ENCODE peak calls at places on chromosome 18, in eight cellular contexts. One of them, this sample, is unnamed.

GRCh38 chr18:8681196-8681595 is 24.2 kb upstream of the MTCL1 start:
- DNase-seq in adrenal gland: no peak
- DNase-seq in tibial artery: no peak
- DNase-seq in psoas muscle: no peak
- DNase-seq in hepatocyte: no peak
- DNase-seq in neural crest cell: no peak
- DNase-seq in heart right ventricle: no peak
- DNase-seq in choroid plexus epithelial cell: no peak
- DNase-seq in this sample: no peak

GRCh38 chr18:13321923-13322322 is 103.4 kb downstream of the LDLRAD4 start:
- DNase-seq in adrenal gland: no peak
- DNase-seq in tibial artery: no peak
- DNase-seq in psoas muscle: no peak
- DNase-seq in hepatocyte: no peak
- DNase-seq in neural crest cell: no peak
- DNase-seq in heart right ventricle: no peak
- DNase-seq in choroid plexus epithelial cell: peak
- DNase-seq in this sample: no peak

GRCh38 chr18:51211552-51211951 is 14.1 kb upstream of the MEX3C start:
- DNase-seq in adrenal gland: peak
- DNase-seq in tibial artery: peak
- DNase-seq in psoas muscle: peak
- DNase-seq in hepatocyte: no peak
- DNase-seq in neural crest cell: no peak
- DNase-seq in heart right ventricle: peak
- DNase-seq in choroid plexus epithelial cell: peak
- DNase-seq in this sample: no peak

GRCh38 chr18:7592305-7593071 is 25.4 kb downstream of the PTPRM start:
- DNase-seq in adrenal gland: no peak
- DNase-seq in tibial artery: no peak
- DNase-seq in psoas muscle: no peak
- DNase-seq in hepatocyte: no peak
- DNase-seq in neural crest cell: no peak
- DNase-seq in heart right ventricle: no peak
- DNase-seq in choroid plexus epithelial cell: no peak
- DNase-seq in this sample: peak

GRCh38 chr18:57051586-57052044 is 95.3 kb upstream of the BOD1L2 start:
- DNase-seq in adrenal gland: no peak
- DNase-seq in tibial artery: no peak
- DNase-seq in psoas muscle: no peak
- DNase-seq in hepatocyte: peak
- DNase-seq in neural crest cell: no peak
- DNase-seq in heart right ventricle: no peak
- DNase-seq in choroid plexus epithelial cell: no peak
- DNase-seq in this sample: no peak

GRCh38 chr18:79606621-79607331 is 72.8 kb upstream of the CTDP1 start:
- DNase-seq in adrenal gland: no peak
- DNase-seq in tibial artery: no peak
- DNase-seq in psoas muscle: no peak
- DNase-seq in hepatocyte: no peak
- DNase-seq in neural crest cell: no peak
- DNase-seq in heart right ventricle: no peak
- DNase-seq in choroid plexus epithelial cell: no peak
- DNase-seq in this sample: peak

GRCh38 chr18:44958450-44958849 is 277.8 kb downstream of the SETBP1 start:
- DNase-seq in adrenal gland: no peak
- DNase-seq in tibial artery: no peak
- DNase-seq in psoas muscle: no peak
- DNase-seq in hepatocyte: no peak
- DNase-seq in neural crest cell: no peak
- DNase-seq in heart right ventricle: no peak
- DNase-seq in choroid plexus epithelial cell: no peak
- DNase-seq in this sample: no peak

GRCh38 chr18:4130734-4131719 is 324.1 kb downstream of the DLGAP1 start:
- DNase-seq in adrenal gland: no peak
- DNase-seq in tibial artery: no peak
- DNase-seq in psoas muscle: no peak
- DNase-seq in hepatocyte: no peak
- DNase-seq in neural crest cell: no peak
- DNase-seq in heart right ventricle: no peak
- DNase-seq in choroid plexus epithelial cell: no peak
- DNase-seq in this sample: no peak

GRCh38 chr18:33577688-33578370 is at the start of gene ASXL3:
- DNase-seq in adrenal gland: peak
- DNase-seq in tibial artery: peak
- DNase-seq in psoas muscle: peak
- DNase-seq in hepatocyte: peak
- DNase-seq in neural crest cell: peak
- DNase-seq in heart right ventricle: peak
- DNase-seq in choroid plexus epithelial cell: peak
- DNase-seq in this sample: peak

GRCh38 chr18:2087877-2088673 is 483.2 kb downstream of the METTL4 start:
- DNase-seq in adrenal gland: no peak
- DNase-seq in tibial artery: peak
- DNase-seq in psoas muscle: peak
- DNase-seq in hepatocyte: peak
- DNase-seq in neural crest cell: no peak
- DNase-seq in heart right ventricle: peak
- DNase-seq in choroid plexus epithelial cell: peak
- DNase-seq in this sample: no peak

GRCh38 chr18:3619222-3619621 is 169.2 kb downstream of the TGIF1 start:
- DNase-seq in adrenal gland: peak
- DNase-seq in tibial artery: no peak
- DNase-seq in psoas muscle: no peak
- DNase-seq in hepatocyte: no peak
- DNase-seq in neural crest cell: no peak
- DNase-seq in heart right ventricle: no peak
- DNase-seq in choroid plexus epithelial cell: no peak
- DNase-seq in this sample: no peak

GRCh38 chr18:33052886-33053285 is 280.1 kb upstream of the KLHL14 start:
- DNase-seq in adrenal gland: no peak
- DNase-seq in tibial artery: no peak
- DNase-seq in psoas muscle: no peak
- DNase-seq in hepatocyte: no peak
- DNase-seq in neural crest cell: no peak
- DNase-seq in heart right ventricle: no peak
- DNase-seq in choroid plexus epithelial cell: no peak
- DNase-seq in this sample: no peak

GRCh38 chr18:9568186-9568585 is 46.2 kb downstream of the PPP4R1 start:
- DNase-seq in adrenal gland: no peak
- DNase-seq in tibial artery: no peak
- DNase-seq in psoas muscle: no peak
- DNase-seq in hepatocyte: no peak
- DNase-seq in neural crest cell: no peak
- DNase-seq in heart right ventricle: no peak
- DNase-seq in choroid plexus epithelial cell: no peak
- DNase-seq in this sample: no peak

GRCh38 chr18:36297419-36298112 is at the start of gene FHOD3:
- DNase-seq in adrenal gland: peak
- DNase-seq in tibial artery: peak
- DNase-seq in psoas muscle: peak
- DNase-seq in hepatocyte: peak
- DNase-seq in neural crest cell: peak
- DNase-seq in heart right ventricle: peak
- DNase-seq in choroid plexus epithelial cell: peak
- DNase-seq in this sample: peak

GRCh38 chr18:44180683-44181082 is 500.0 kb upstream of the SETBP1 start:
- DNase-seq in adrenal gland: no peak
- DNase-seq in tibial artery: no peak
- DNase-seq in psoas muscle: no peak
- DNase-seq in hepatocyte: no peak
- DNase-seq in neural crest cell: no peak
- DNase-seq in heart right ventricle: no peak
- DNase-seq in choroid plexus epithelial cell: peak
- DNase-seq in this sample: no peak

GRCh38 chr18:31454066-31454708 is 6.6 kb downstream of the DSG3 start:
- DNase-seq in adrenal gland: no peak
- DNase-seq in tibial artery: no peak
- DNase-seq in psoas muscle: no peak
- DNase-seq in hepatocyte: peak
- DNase-seq in neural crest cell: no peak
- DNase-seq in heart right ventricle: no peak
- DNase-seq in choroid plexus epithelial cell: peak
- DNase-seq in this sample: no peak

GRCh38 chr18:34591920-34592444 is 118.1 kb upstream of the DTNA start:
- DNase-seq in adrenal gland: no peak
- DNase-seq in tibial artery: no peak
- DNase-seq in psoas muscle: no peak
- DNase-seq in hepatocyte: no peak
- DNase-seq in neural crest cell: no peak
- DNase-seq in heart right ventricle: no peak
- DNase-seq in choroid plexus epithelial cell: no peak
- DNase-seq in this sample: no peak

GRCh38 chr18:5475252-5475651 is 68.5 kb downstream of the EPB41L3 start:
- DNase-seq in adrenal gland: peak
- DNase-seq in tibial artery: peak
- DNase-seq in psoas muscle: no peak
- DNase-seq in hepatocyte: no peak
- DNase-seq in neural crest cell: no peak
- DNase-seq in heart right ventricle: no peak
- DNase-seq in choroid plexus epithelial cell: peak
- DNase-seq in this sample: no peak

GRCh38 chr18:3286165-3286564 is 24.2 kb downstream of the MYL12B start:
- DNase-seq in adrenal gland: no peak
- DNase-seq in tibial artery: no peak
- DNase-seq in psoas muscle: no peak
- DNase-seq in hepatocyte: no peak
- DNase-seq in neural crest cell: no peak
- DNase-seq in heart right ventricle: no peak
- DNase-seq in choroid plexus epithelial cell: no peak
- DNase-seq in this sample: no peak

GRCh38 chr18:22493940-22494339 is 76.2 kb upstream of the CTAGE1 start:
- DNase-seq in adrenal gland: peak
- DNase-seq in tibial artery: no peak
- DNase-seq in psoas muscle: no peak
- DNase-seq in hepatocyte: no peak
- DNase-seq in neural crest cell: no peak
- DNase-seq in heart right ventricle: no peak
- DNase-seq in choroid plexus epithelial cell: peak
- DNase-seq in this sample: no peak

GRCh38 chr18:22493255-22493654 is 75.5 kb upstream of the CTAGE1 start:
- DNase-seq in adrenal gland: no peak
- DNase-seq in tibial artery: no peak
- DNase-seq in psoas muscle: no peak
- DNase-seq in hepatocyte: peak
- DNase-seq in neural crest cell: no peak
- DNase-seq in heart right ventricle: no peak
- DNase-seq in choroid plexus epithelial cell: no peak
- DNase-seq in this sample: no peak

GRCh38 chr18:22489694-22490093 is 72.0 kb upstream of the CTAGE1 start:
- DNase-seq in adrenal gland: no peak
- DNase-seq in tibial artery: no peak
- DNase-seq in psoas muscle: no peak
- DNase-seq in hepatocyte: peak
- DNase-seq in neural crest cell: no peak
- DNase-seq in heart right ventricle: no peak
- DNase-seq in choroid plexus epithelial cell: no peak
- DNase-seq in this sample: no peak

GRCh38 chr18:22488554-22488953 is 70.8 kb upstream of the CTAGE1 start:
- DNase-seq in adrenal gland: peak
- DNase-seq in tibial artery: peak
- DNase-seq in psoas muscle: peak
- DNase-seq in hepatocyte: no peak
- DNase-seq in neural crest cell: no peak
- DNase-seq in heart right ventricle: peak
- DNase-seq in choroid plexus epithelial cell: no peak
- DNase-seq in this sample: no peak

GRCh38 chr18:22490429-22490846 is 72.7 kb upstream of the CTAGE1 start:
- DNase-seq in adrenal gland: peak
- DNase-seq in tibial artery: no peak
- DNase-seq in psoas muscle: no peak
- DNase-seq in hepatocyte: peak
- DNase-seq in neural crest cell: no peak
- DNase-seq in heart right ventricle: no peak
- DNase-seq in choroid plexus epithelial cell: no peak
- DNase-seq in this sample: no peak
- TF ChIP-seq CTCF in adrenal gland: peak
- TF ChIP-seq CTCF in tibial artery: no peak
- TF ChIP-seq CTCF in psoas muscle: no peak
- TF ChIP-seq CTCF in hepatocyte: peak
- TF ChIP-seq CTCF in neural crest cell: peak
- TF ChIP-seq CTCF in heart right ventricle: no peak
- TF ChIP-seq CTCF in choroid plexus epithelial cell: no peak
- TF ChIP-seq CTCF in this sample: no peak

DNA sequence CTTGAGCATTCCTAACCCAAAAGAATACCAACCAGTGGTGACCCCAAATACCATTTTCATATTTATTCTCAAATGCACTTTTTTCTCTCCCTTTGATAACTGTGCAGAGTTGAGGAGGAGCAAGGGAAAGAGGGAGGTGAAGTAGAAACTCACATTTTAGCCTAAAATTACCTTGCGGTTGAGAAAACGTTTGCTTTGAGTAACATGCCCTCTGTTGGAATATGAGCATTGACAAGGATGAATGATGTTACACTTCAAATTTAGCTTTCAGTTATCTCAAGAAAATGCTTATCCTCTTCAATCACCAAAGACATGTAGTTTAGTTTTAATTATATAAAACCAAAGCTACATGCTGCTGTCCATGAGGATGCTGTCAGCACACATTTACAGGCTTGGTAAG is 2.4 kb downstream of the GRP start:
- DNase-seq in adrenal gland: no peak
- DNase-seq in tibial artery: no peak
- DNase-seq in psoas muscle: no peak
- DNase-seq in hepatocyte: no peak
- DNase-seq in neural crest cell: no peak
- DNase-seq in heart right ventricle: no peak
- DNase-seq in choroid plexus epithelial cell: no peak
- DNase-seq in this sample: no peak
- TF ChIP-seq CTCF in adrenal gland: no peak
- TF ChIP-seq CTCF in tibial artery: no peak
- TF ChIP-seq CTCF in psoas muscle: no peak
- TF ChIP-seq CTCF in hepatocyte: no peak
- TF ChIP-seq CTCF in neural crest cell: no peak
- TF ChIP-seq CTCF in heart right ventricle: no peak
- TF ChIP-seq CTCF in choroid plexus epithelial cell: no peak
- TF ChIP-seq CTCF in this sample: no peak

DNA sequence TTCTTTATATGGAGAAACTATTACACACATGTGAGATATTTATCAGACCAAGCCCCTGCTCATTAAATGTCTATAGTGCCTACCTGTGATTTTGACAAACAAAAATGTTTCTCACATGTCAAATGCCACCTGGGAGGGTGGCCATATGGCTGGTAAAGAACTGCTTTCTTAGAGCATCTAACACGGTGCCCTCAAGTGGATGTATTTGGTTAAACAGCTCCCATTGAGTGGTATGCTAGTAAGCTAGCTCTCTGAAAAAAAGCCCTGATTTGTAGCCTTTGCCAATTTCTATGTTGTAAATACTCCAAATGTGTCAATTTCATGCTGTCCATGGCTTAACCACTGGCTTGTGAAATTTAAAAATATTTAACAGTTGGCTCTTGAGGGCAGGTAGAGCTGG is 94.6 kb downstream of the PMAIP1 start:
- DNase-seq in adrenal gland: no peak
- DNase-seq in tibial artery: no peak
- DNase-seq in psoas muscle: no peak
- DNase-seq in hepatocyte: no peak
- DNase-seq in neural crest cell: no peak
- DNase-seq in heart right ventricle: no peak
- DNase-seq in choroid plexus epithelial cell: peak
- DNase-seq in this sample: no peak
- TF ChIP-seq CTCF in adrenal gland: no peak
- TF ChIP-seq CTCF in tibial artery: no peak
- TF ChIP-seq CTCF in psoas muscle: no peak
- TF ChIP-seq CTCF in hepatocyte: peak
- TF ChIP-seq CTCF in neural crest cell: no peak
- TF ChIP-seq CTCF in heart right ventricle: no peak
- TF ChIP-seq CTCF in choroid plexus epithelial cell: peak
- TF ChIP-seq CTCF in this sample: no peak

GRCh38 chr18:59340817-59341216 is 18.2 kb downstream of the LMAN1 start:
- DNase-seq in adrenal gland: no peak
- DNase-seq in tibial artery: no peak
- DNase-seq in psoas muscle: no peak
- DNase-seq in hepatocyte: no peak
- DNase-seq in neural crest cell: no peak
- DNase-seq in heart right ventricle: no peak
- DNase-seq in choroid plexus epithelial cell: no peak
- DNase-seq in this sample: no peak
- TF ChIP-seq CTCF in adrenal gland: no peak
- TF ChIP-seq CTCF in tibial artery: no peak
- TF ChIP-seq CTCF in psoas muscle: no peak
- TF ChIP-seq CTCF in hepatocyte: no peak
- TF ChIP-seq CTCF in neural crest cell: no peak
- TF ChIP-seq CTCF in heart right ventricle: no peak
- TF ChIP-seq CTCF in choroid plexus epithelial cell: no peak
- TF ChIP-seq CTCF in this sample: no peak

This sample was measured in glutamatergic neuron.